ENCODE peak calls at places on chromosomes 5 and 9, in eight cellular contexts. R is CD4-positive, alpha-beta T cell; D is occipital lobe; Y is NCI-H82; I is HuH-7; F is effector CD8-positive, alpha-beta T cell; L is MCF 10A; T is IMR-90. P is an unnamed sample.

GRCh38 chr5:134132372-134133212 is 18.1 kb downstream of the TCF7 start:
- DNase-seq in T (no peak), I (no peak), D (no peak), L (no peak), Y (no peak), R (peak), F (peak), P (no peak)

GRCh38 chr5:59845733-59846132 is 47.8 kb downstream of the PDE4D start:
- DNase-seq in Y (no peak), D (no peak), R (no peak), T (peak), I (no peak), F (no peak), L (peak), P (no peak)

GRCh38 chr9:97895695-97896332 is 26.5 kb downstream of the TRMO start:
- DNase-seq in R (no peak), D (no peak), F (no peak), Y (peak), I (peak), T (peak), L (peak), P (no peak)

GRCh38 chr9:136532799-136533774 is 12.8 kb downstream of the NOTCH1 start:
- DNase-seq in T (no peak), R (peak), I (no peak), Y (no peak), D (no peak), F (peak), L (no peak), P (no peak)

GRCh38 chr9:89664896-89665329 is 60.1 kb downstream of the GADD45G start:
- DNase-seq in Y (no peak), F (no peak), L (no peak), D (no peak), R (no peak), T (no peak), I (no peak), P (no peak)

GRCh38 chr5:18465833-18466681 is 831.8 kb downstream of the TAF11L14 start:
- DNase-seq in R (no peak), Y (peak), T (peak), D (peak), L (peak), F (no peak), I (peak), P (peak)

GRCh38 chr5:114412509-114413171 is 50.8 kb downstream of the KCNN2 start:
- DNase-seq in D (no peak), F (no peak), Y (no peak), R (no peak), L (peak), I (no peak), T (peak), P (no peak)

GRCh38 chr5:911601-912000 is 18.9 kb downstream of the TRIP13 start:
- DNase-seq in T (peak), R (no peak), D (no peak), Y (no peak), I (no peak), L (peak), F (no peak), P (no peak)

GRCh38 chr5:97735209-97735608 is 552.2 kb upstream of the RIOK2 start:
- DNase-seq in D (no peak), Y (no peak), T (peak), L (peak), F (no peak), I (no peak), R (no peak), P (no peak)

GRCh38 chr5:60700347-60700815 is 415 bp upstream of the DEPDC1B start:
- DNase-seq in F (no peak), R (no peak), Y (peak), D (no peak), I (no peak), L (peak), T (no peak), P (peak)

GRCh38 chr5:35651002-35651756 is 33.5 kb downstream of the SPEF2 start:
- DNase-seq in I (peak), T (peak), D (no peak), L (peak), F (peak), Y (peak), R (peak), P (peak)

GRCh38 chr5:138962619-138963370 is 87.7 kb upstream of the LRRTM2 start:
- DNase-seq in R (no peak), Y (peak), I (no peak), T (no peak), D (no peak), F (no peak), L (no peak), P (no peak)

GRCh38 chr5:100643473-100643872 is 108.3 kb downstream of the FAM174A start:
- DNase-seq in T (no peak), I (no peak), D (no peak), R (no peak), L (peak), F (no peak), Y (no peak), P (no peak)

GRCh38 chr5:90949469-90950358 is 391.1 kb downstream of the ADGRV1 start:
- DNase-seq in L (no peak), F (no peak), I (peak), Y (no peak), D (no peak), T (no peak), R (no peak), P (no peak)

GRCh38 chr9:27365977-27366376 is 69.0 kb upstream of the EQTN start:
- DNase-seq in R (no peak), D (no peak), I (no peak), F (no peak), Y (no peak), L (no peak), T (no peak), P (no peak)

GRCh38 chr5:142152383-142152730 is 43.8 kb downstream of the NDFIP1 start:
- DNase-seq in I (no peak), L (no peak), D (no peak), T (peak), F (no peak), R (no peak), Y (peak), P (no peak)

GRCh38 chr9:19085295-19085694 is 17.4 kb downstream of the HAUS6 start:
- DNase-seq in L (peak), Y (peak), R (no peak), D (no peak), T (no peak), F (no peak), I (peak), P (no peak)

GRCh38 chr9:114307323-114308250 is 15.3 kb upstream of the ORM1 start:
- DNase-seq in D (no peak), F (no peak), Y (no peak), T (peak), L (no peak), I (no peak), R (no peak), P (no peak)

GRCh38 chr5:98483301-98483700 is 290.2 kb upstream of the RGMB start:
- DNase-seq in F (no peak), Y (no peak), R (no peak), D (no peak), T (peak), I (no peak), L (no peak), P (no peak)

GRCh38 chr5:39176740-39177628 is 42.4 kb downstream of the FYB1 start:
- DNase-seq in T (no peak), D (no peak), Y (no peak), R (no peak), F (no peak), L (no peak), I (no peak), P (no peak)

GRCh38 chr5:87116821-87117512 is 150.7 kb upstream of the RASA1 start:
- DNase-seq in Y (no peak), I (no peak), R (no peak), F (no peak), L (no peak), D (no peak), T (peak), P (no peak)

GRCh38 chr9:135898634-135899407 is 8.5 kb downstream of the CAMSAP1 start:
- DNase-seq in F (no peak), I (no peak), Y (no peak), R (no peak), D (no peak), L (no peak), T (peak), P (no peak)

P was measured in Ammon's horn.